ENCODE peak calls at places on chromosome 12, in five cellular contexts. R, U, W, P and V are unnamed samples.

GRCh38 chr12:28893365-28893764 is 255.7 kb upstream of the FAR2 start:
- DNase-seq in R (no peak), U (no peak), W (peak; percentile 77), P (no peak), V (no peak)

GRCh38 chr12:49627752-49628360 is 4.5 kb downstream of the PRPF40B start:
- DNase-seq in R (no peak), U (no peak), W (peak; percentile 46), P (no peak), V (no peak)

GRCh38 chr12:64098709-64099354 is 123.3 kb downstream of the KICS2 start:
- DNase-seq in R (peak; percentile 40), U (no peak), W (peak; percentile 85), P (no peak), V (no peak)

GRCh38 chr12:55718020-55718419 is 2.2 kb upstream of the RDH5 start:
- DNase-seq in R (peak; percentile 21), U (no peak), W (peak; percentile 47), P (peak; percentile 72), V (no peak)

GRCh38 chr12:56988207-56988739 is 18.1 kb downstream of the ZBTB39 start:
- DNase-seq in R (no peak), U (no peak), W (peak; percentile 57), P (peak; percentile 38), V (no peak)

GRCh38 chr12:28424965-28425364 is 234.7 kb downstream of the CCDC91 start:
- DNase-seq in R (peak; percentile 28), U (no peak), W (peak; percentile 96), P (no peak), V (no peak)

GRCh38 chr12:80837342-80837978 is 100.3 kb downstream of the LIN7A start:
- DNase-seq in R (no peak), U (no peak), W (peak; percentile 79), P (peak; percentile 72), V (no peak)

GRCh38 chr12:119679081-119679480 is 11.1 kb downstream of the PRKAB1 start:
- DNase-seq in R (no peak), U (no peak), W (no peak), P (no peak), V (no peak)

GRCh38 chr12:124916370-124917134 is 2.1 kb upstream of the UBC start:
- DNase-seq in R (peak; percentile 76), U (peak; percentile 91), W (peak; percentile 87), P (no peak), V (peak; percentile 47)

GRCh38 chr12:124915249-124916236 is 1.1 kb upstream of the UBC start:
- DNase-seq in R (peak; percentile 67), U (peak; percentile 57), W (peak; percentile 38), P (peak; percentile 72), V (no peak)

GRCh38 chr12:124913474-124914391 is 717 bp downstream of the UBC start:
- DNase-seq in R (peak; percentile 89), U (peak; percentile 84), W (peak; percentile 78), P (peak; percentile 85), V (peak; percentile 91)

GRCh38 chr12:124917135-124917840 is 2.8 kb upstream of the UBC start:
- DNase-seq in R (peak; percentile 98), U (peak; percentile 98), W (peak; percentile 100), P (peak; percentile 100), V (peak; percentile 96)

GRCh38 chr12:124914392-124915248 is at the start of gene UBC:
- DNase-seq in R (peak; percentile 91), U (peak; percentile 88), W (peak; percentile 95), P (peak; percentile 89), V (peak; percentile 95)
- H3K4me1 ChIP-seq in R (peaks cover 41% of the 10 kb centered on the region), U (no peaks in the 10 kb centered on the region), W (peaks cover 31% of the 10 kb centered on the region), P (peaks cover 8% of the 10 kb centered on the region), V (peaks cover 48% of the 10 kb centered on the region)

GRCh38 chr12:20434993-20435392 is 66.7 kb downstream of the PDE3A start:
- DNase-seq in R (no peak), U (no peak), W (peak; percentile 46), P (no peak), V (no peak)
- H3K4me1 ChIP-seq in R (peaks cover 10% of the 10 kb centered on the region), U (no peaks in the 10 kb centered on the region), W (no peaks in the 10 kb centered on the region), P (no peaks in the 10 kb centered on the region), V (peaks cover 6% of the 10 kb centered on the region)

DNA sequence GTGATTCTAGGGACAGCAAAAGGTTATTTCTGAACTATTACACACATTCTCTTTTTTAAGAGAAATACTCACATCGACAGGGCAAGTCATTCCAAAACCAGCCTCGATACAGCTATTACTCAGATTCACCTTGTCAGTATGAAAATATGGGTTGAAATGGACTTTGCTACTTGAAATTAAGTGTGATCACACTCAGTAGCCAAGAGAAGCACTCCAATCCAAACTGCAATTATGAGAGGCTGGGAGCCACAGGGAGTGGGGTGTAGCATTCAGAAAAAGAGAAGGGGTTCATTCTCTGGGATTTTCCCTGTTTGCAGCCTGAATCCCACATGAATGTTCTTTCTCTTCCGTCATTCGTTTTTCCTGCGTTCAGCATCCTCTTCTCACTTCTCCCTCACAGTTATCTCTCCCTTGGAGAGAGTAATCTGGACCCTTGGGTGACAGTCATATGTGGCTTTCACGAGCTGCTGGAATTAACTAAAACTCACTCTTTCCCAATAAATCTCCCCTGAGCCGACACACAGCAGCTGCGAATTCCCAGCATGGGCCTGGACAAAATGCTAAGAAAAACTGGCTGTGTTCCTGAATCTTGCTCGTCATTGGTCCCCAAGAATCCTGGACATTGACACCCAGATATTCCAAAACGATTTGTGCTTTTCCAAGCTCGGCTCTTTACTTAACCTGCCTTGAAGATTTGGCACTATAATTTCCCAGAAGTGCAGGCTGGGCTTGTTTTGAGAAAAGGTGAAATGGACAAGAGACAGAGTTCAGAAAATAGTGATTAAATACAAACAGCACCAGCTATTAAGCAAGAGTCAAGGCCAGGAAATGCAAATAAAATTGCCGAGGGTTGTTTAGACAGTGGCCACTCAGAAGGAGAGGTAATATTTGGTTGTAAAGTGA is 199.5 kb upstream of the PLEKHG7 start:
- DNase-seq in R (peak; percentile 25), U (no peak), W (peak; percentile 13), P (no peak), V (no peak)
- H3K4me1 ChIP-seq in R (peaks cover 11% of the 10 kb centered on the region), U (no peaks in the 10 kb centered on the region), W (no peaks in the 10 kb centered on the region), P (no peaks in the 10 kb centered on the region), V (peaks cover 23% of the 10 kb centered on the region)

GRCh38 chr12:6965714-6966113 is 4.8 kb downstream of the PHB2 start:
- DNase-seq in R (no peak), U (no peak), W (no peak), P (no peak), V (no peak)

GRCh38 chr12:6965026-6965661 is 5.3 kb downstream of the PHB2 start:
- DNase-seq in R (peak; percentile 92), U (peak; percentile 76), W (peak; percentile 93), P (peak; percentile 93), V (no peak)

GRCh38 chr12:6963741-6964446 is 6.6 kb downstream of the PHB2 start:
- DNase-seq in R (peak; percentile 39), U (peak; percentile 19), W (no peak), P (peak; percentile 49), V (peak; percentile 61)

GRCh38 chr12:6963016-6963731 is 7.3 kb downstream of the PHB2 start:
- DNase-seq in R (peak; percentile 25), U (peak; percentile 18), W (no peak), P (peak; percentile 96), V (peak; percentile 59)

GRCh38 chr12:6964605-6965025 is 5.8 kb downstream of the PHB2 start:
- DNase-seq in R (no peak), U (no peak), W (no peak), P (no peak), V (no peak)
- H3K4me1 ChIP-seq in R (peaks cover 26% of the 10 kb centered on the region), U (peaks cover 10% of the 10 kb centered on the region), W (peaks cover 20% of the 10 kb centered on the region), P (peaks cover 6% of the 10 kb centered on the region), V (peaks cover 22% of the 10 kb centered on the region)

GRCh38 chr12:104504151-104504550 is 47.4 kb downstream of the CHST11 start:
- DNase-seq in R (no peak), U (no peak), W (no peak), P (no peak), V (no peak)

GRCh38 chr12:104501115-104501514 is 44.4 kb downstream of the CHST11 start:
- DNase-seq in R (no peak), U (no peak), W (no peak), P (no peak), V (no peak)

GRCh38 chr12:104503191-104503590 is 46.4 kb downstream of the CHST11 start:
- DNase-seq in R (no peak), U (no peak), W (no peak), P (no peak), V (no peak)

GRCh38 chr12:104501641-104502040 is 44.9 kb downstream of the CHST11 start:
- DNase-seq in R (no peak), U (no peak), W (no peak), P (no peak), V (no peak)

DNA sequence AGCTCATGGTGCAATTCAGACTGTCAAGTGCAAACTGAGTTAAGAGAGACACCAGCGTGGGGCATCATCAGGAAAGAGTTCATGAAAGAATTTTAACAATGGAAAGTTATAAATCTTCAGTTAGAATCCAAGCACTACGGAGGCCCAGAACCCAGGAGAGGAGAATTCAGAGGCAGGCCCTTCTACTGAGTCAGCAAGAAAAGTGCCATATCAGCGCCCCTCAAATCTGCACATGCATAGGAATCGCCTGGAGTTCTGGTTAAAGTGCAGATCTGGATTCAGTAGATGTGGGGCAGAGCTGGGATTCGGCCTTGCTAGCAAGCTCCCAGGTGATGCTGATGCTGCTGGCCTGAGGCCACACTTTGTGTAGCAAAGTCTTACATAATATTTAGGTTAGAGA is 45.9 kb downstream of the CHST11 start:
- DNase-seq in R (no peak), U (no peak), W (no peak), P (no peak), V (no peak)
- H3K4me1 ChIP-seq in R (peaks cover 3% of the 10 kb centered on the region), U (no peaks in the 10 kb centered on the region), W (peaks cover 17% of the 10 kb centered on the region), P (peaks cover 3% of the 10 kb centered on the region), V (peaks cover 16% of the 10 kb centered on the region)

DNA sequence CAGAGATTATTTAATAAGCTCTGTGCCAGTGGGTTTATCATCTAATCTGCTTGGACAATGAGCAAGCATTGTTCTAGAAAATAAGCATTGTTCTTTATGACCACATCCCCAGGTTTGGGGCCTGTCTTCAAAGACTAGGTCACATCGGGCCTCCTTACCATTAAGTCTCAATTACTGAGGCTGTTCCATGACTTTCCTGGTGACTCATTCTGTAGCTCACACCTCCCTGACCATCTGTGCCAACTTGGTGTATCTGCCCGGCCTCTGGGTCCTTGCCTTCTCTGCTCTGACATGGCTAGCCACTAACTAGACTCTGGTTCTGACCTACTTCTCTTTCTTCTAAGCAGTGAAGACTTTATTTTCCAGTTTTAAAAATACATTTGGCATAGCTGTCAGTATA is 44.4 kb upstream of the PLEKHA5 start:
- DNase-seq in R (no peak), U (no peak), W (no peak), P (no peak), V (no peak)
- H3K4me1 ChIP-seq in R (no peaks in the 10 kb centered on the region), U (no peaks in the 10 kb centered on the region), W (no peaks in the 10 kb centered on the region), P (no peaks in the 10 kb centered on the region), V (no peaks in the 10 kb centered on the region)

DNA sequence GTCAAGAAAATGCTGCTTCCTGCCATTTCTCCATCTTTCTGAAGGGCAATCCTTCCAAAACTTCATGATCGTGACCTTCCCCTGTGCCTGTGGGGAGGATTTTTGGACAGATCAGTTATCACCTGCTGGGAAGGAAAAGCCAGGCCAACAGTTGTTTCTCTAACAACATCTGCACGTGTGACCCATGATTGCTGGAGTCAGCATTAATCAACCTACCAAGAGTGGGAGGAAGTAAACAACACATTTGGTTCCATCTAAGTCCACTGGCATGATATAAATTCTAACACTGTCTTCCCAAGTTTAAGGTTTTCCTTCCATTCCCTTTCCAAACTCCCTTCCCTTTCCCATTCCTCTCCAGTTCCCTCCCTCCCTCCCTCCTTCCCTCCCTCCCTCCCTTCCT is 172.7 kb downstream of the APAF1 start:
- DNase-seq in R (no peak), U (no peak), W (no peak), P (no peak), V (no peak)
- H3K4me1 ChIP-seq in R (no peaks in the 10 kb centered on the region), U (no peaks in the 10 kb centered on the region), W (peaks cover under 1% of the 10 kb centered on the region), P (peaks cover 3% of the 10 kb centered on the region), V (no peaks in the 10 kb centered on the region)